ENCODE peak calls at places on chromosomes 7 and 10, in four cellular contexts. F is lower leg skin, Y is IMR-90, U is H1. T is an unnamed sample.
A peak's percentile ranks its signal among the peaks of the same experiment; 100 is the strongest.

GRCh38 chr10:7541137-7542087 is 125.4 kb downstream of the ITIH5 start:
- DNase-seq in F (peak; percentile 84), Y (peak; percentile 2), U (peak; percentile 67), T (no peak)

GRCh38 chr7:86559096-86559495 is 84.6 kb upstream of the GRM3 start:
- DNase-seq in F (no peak), Y (no peak), U (no peak), T (no peak)

GRCh38 chr7:157519246-157519645 is 182.4 kb downstream of the DNAJB6 start:
- DNase-seq in F (peak; percentile 45), Y (no peak), U (no peak), T (no peak)

GRCh38 chr10:11454958-11455566 is 156.4 kb downstream of the USP6NL start:
- DNase-seq in F (peak; percentile 45), Y (no peak), U (peak; percentile 55), T (no peak)

GRCh38 chr10:114412907-114413386 is 8.6 kb upstream of the AFAP1L2 start:
- DNase-seq in F (peak; percentile 81), Y (peak; percentile 10), U (no peak), T (no peak)

GRCh38 chr10:108638225-108638624 is 1285.1 kb downstream of the XPNPEP1 start:
- DNase-seq in F (no peak), Y (no peak), U (no peak), T (no peak)

GRCh38 chr7:152522551-152522950 is 86.7 kb upstream of the KMT2C start:
- DNase-seq in F (no peak), Y (no peak), U (no peak), T (no peak)

GRCh38 chr7:87027900-87028299 is 31.6 kb downstream of the ELAPOR2 start:
- DNase-seq in F (no peak), Y (no peak), U (no peak), T (no peak)

GRCh38 chr7:15130666-15131541 is 228.4 kb upstream of the DGKB start:
- DNase-seq in F (no peak), Y (peak; percentile 58), U (no peak), T (no peak)

GRCh38 chr7:101235050-101235449 is 2.6 kb downstream of the CLDN15 start:
- DNase-seq in F (no peak), Y (no peak), U (peak; percentile 63), T (no peak)
- TF ChIP-seq CTCF in F (no peak), Y (peak; percentile 25), U (no peak), T (no peak)

GRCh38 chr7:16702433-16702832 is 51.1 kb upstream of the TSPAN13 start:
- DNase-seq in F (no peak), Y (no peak), U (no peak), T (no peak)
- TF ChIP-seq CTCF in F (no peak), Y (no peak), U (no peak), T (no peak)

GRCh38 chr10:92592761-92593552 is at the start of gene KIF11:
- DNase-seq in F (peak; percentile 99), Y (peak; percentile 96), U (peak; percentile 97), T (peak; percentile 95)

GRCh38 chr10:92594194-92594593 is 1.3 kb downstream of the KIF11 start:
- DNase-seq in F (no peak), Y (no peak), U (no peak), T (no peak)

GRCh38 chr10:92591550-92592140 is 1.3 kb upstream of the KIF11 start:
- DNase-seq in F (peak; percentile 97), Y (peak; percentile 92), U (peak; percentile 87), T (peak; percentile 56)

GRCh38 chr10:92593553-92594046 is 670 bp downstream of the KIF11 start:
- DNase-seq in F (no peak), Y (no peak), U (no peak), T (no peak)

GRCh38 chr10:92590623-92591549 is 2.0 kb upstream of the KIF11 start:
- DNase-seq in F (no peak), Y (peak; percentile 69), U (peak; percentile 49), T (no peak)
- TF ChIP-seq CTCF in F (no peak), Y (peak; percentile 63), U (peak; percentile 15), T (no peak)

GRCh38 chr10:119211176-119211575 is 3.8 kb downstream of the GRK5 start:
- DNase-seq in F (no peak), Y (peak; percentile 90), U (no peak), T (no peak)

GRCh38 chr10:119210633-119211032 is 3.3 kb downstream of the GRK5 start:
- DNase-seq in F (no peak), Y (no peak), U (no peak), T (no peak)

GRCh38 chr10:119208553-119208940 is 1.2 kb downstream of the GRK5 start:
- DNase-seq in F (no peak), Y (no peak), U (no peak), T (no peak)

GRCh38 chr10:119209050-119209735 is 1.8 kb downstream of the GRK5 start:
- DNase-seq in F (peak; percentile 92), Y (peak; percentile 80), U (peak; percentile 74), T (peak; percentile 66)

DNA sequence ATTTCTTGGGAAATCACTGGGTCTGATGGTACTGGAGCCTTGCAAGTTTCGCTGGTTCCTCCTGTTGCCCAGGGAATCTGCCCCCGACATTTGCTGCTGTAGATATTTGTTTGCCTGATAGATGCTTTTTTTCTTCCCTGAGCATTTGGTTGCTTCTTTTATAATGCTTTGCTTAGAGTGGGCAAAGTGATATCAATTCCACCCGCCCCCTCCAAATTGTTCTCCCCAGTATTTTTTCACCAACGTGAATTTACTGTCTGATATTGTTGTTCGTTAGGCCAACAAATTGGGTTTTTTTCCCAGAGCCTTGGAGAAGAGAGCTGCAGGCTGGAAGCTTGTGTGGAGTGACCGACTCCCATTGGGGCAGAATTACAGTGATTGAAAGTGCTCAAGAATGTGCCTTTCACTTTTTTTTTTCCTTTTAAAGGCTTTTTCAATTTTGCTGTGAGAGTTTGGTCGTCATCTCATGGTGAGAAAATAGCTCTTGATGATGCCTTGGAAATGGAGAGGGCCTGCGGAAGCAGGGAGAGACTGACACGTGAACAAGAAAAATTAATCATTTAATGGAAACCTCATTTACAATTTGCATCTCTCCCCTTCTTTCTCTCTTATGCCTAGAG is 2.5 kb downstream of the GRK5 start:
- DNase-seq in F (no peak), Y (peak; percentile 37), U (no peak), T (no peak)
- TF ChIP-seq CTCF in F (no peak), Y (no peak), U (no peak), T (no peak)

DNA sequence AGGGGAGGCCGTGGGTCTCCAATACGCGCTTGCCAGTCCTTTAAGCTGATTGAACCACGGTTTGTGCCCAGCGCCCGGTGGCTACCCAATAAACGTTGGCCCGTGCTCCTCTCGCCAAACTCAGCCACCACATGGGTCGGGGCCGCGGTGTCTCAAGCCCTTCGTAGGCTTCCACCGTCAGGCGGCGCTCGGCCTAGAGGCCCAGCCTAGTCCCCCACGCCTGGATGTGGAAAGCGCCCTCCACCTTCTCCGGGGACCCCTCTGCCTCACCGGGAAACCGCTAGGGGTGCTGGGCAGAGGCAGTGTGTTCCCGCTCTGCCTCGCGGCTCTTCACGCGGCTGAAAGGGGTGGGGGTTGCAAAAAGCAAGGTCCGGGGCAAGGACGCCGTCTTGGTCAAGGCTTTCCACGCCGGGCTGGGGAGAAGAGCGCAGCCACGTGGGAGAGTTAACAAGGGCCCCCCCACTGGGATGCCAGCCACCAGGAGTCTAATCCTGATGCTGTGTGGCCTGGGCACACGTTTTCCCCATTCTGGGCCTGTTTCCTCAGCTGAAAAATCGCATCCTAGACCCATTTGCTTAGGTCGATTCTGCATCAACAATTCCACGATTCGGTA is 29.8 kb downstream of the LEP start:
- DNase-seq in F (peak; percentile 80), Y (no peak), U (peak; percentile 67), T (no peak)
- TF ChIP-seq CTCF in F (no peak), Y (no peak), U (no peak), T (no peak)

DNA sequence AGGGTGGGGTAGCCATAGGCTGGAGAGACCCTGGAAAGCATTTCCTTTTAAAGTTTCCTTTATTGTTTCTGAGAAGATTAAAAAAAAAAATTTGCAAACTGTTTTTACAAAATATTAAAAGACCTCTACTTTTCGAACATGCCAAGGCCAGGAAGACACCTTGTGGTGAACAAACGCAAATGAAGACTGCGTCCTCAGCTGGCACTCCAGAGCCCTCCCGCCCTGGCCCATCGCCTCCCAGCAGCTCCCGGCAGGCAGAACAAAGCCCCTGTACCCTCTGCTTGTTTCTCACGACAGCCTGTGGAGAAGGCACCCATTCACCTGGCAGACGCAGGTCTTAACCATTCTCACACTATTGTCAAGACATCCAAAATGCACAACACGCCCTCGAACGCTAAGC is 56.4 kb downstream of the ESYT2 start:
- DNase-seq in F (no peak), Y (no peak), U (peak; percentile 44), T (no peak)
- TF ChIP-seq CTCF in F (no peak), Y (no peak), U (peak; percentile 22), T (no peak)

DNA sequence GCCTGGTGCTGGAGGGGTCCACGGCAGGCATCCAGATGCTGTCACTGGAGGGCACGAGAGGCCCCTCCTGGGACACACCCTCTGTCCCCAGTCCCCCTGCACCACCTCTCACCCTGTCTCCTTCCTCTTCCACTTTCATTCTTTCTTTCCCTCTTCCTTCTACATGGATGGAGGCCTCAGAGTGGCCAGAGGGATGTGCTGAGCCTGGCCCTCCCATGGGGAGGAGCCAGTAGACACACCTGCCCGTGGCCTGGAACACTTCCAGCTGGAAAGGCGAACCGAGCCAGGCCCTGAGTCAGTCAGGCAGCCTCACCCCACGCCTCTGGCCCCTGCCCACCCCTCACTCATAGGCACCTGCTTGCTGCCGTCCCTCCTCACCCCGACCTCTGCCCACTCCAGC is 55.9 kb upstream of the MXI1 start:
- DNase-seq in F (no peak), Y (no peak), U (peak; percentile 43), T (no peak)
- TF ChIP-seq CTCF in F (no peak), Y (no peak), U (no peak), T (no peak)

DNA sequence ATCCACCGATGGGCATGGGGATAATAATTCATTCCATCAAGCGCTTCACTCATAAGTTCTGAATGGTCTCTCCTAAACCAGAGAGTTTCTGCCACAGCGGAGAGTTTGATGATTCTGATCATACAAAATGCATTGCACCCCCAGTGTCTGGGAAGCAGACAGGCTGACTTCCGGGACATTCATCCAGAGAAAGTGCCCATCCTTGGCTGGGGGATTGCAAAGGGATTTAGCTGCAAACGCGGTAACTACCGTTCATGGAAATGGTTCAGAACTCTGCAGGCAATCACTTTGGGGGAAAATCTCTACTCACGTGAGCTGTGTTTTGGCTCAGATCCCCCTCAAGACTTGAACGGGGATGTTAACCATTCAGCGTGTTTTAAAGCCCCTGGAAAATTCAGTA is 33.4 kb upstream of the CALN1 start:
- DNase-seq in F (no peak), Y (no peak), U (no peak), T (no peak)
- TF ChIP-seq CTCF in F (no peak), Y (no peak), U (no peak), T (no peak)

GRCh38 chr7:132577206-132578049 is 1.2 kb upstream of the PLXNA4 start:
- DNase-seq in F (peak; percentile 90), Y (peak; percentile 16), U (peak; percentile 75), T (no peak)
- TF ChIP-seq CTCF in F (no peak), Y (no peak), U (no peak), T (no peak)

GRCh38 chr10:74234569-74234968 is 83.5 kb downstream of the ADK start:
- DNase-seq in F (no peak), Y (peak; percentile 33), U (no peak), T (no peak)
- TF ChIP-seq CTCF in F (no peak), Y (peak; percentile 56), U (no peak), T (no peak)